ENCODE peak calls at places on chromosomes 11 and 22, in four cellular contexts. C is mucosa of gallbladder, Q is left colon, I is pons. R is an unnamed sample.

GRCh38 chr11:86934263-86934932 is 20.8 kb downstream of the FZD4 start:
- DNase-seq in Q (no peak), I (no peak), C (no peak), R (no peak)

GRCh38 chr11:13038366-13038765 is 29.2 kb downstream of the RASSF10 start:
- DNase-seq in Q (no peak), C (no peak), I (no peak), R (no peak)

GRCh38 chr11:44221486-44221885 is 88.5 kb downstream of the ALX4 start:
- DNase-seq in I (no peak), Q (no peak), C (no peak), R (no peak)

GRCh38 chr11:74754507-74755255 is 6.0 kb downstream of the RNF169 start:
- DNase-seq in C (no peak), I (no peak), Q (no peak), R (no peak)

GRCh38 chr11:6315811-6316425 is 4.4 kb downstream of the CAVIN3 start:
- DNase-seq in Q (peak), I (peak), C (peak), R (peak)

GRCh38 chr11:71997594-71997993 is 1.1 kb upstream of the IL18BP start:
- DNase-seq in C (no peak), I (no peak), Q (no peak), R (no peak)

GRCh38 chr11:47667135-47667534 is 24.8 kb upstream of the MTCH2 start:
- DNase-seq in C (no peak), Q (no peak), I (no peak), R (no peak)

GRCh38 chr11:63639195-63639832 is 25.1 kb upstream of the PLAAT3 start:
- DNase-seq in C (no peak), I (peak), Q (no peak), R (no peak)

GRCh38 chr11:45477588-45477987 is 187.8 kb downstream of the CHST1 start:
- DNase-seq in Q (no peak), C (no peak), I (no peak), R (no peak)

GRCh38 chr22:39522567-39523300 is 2.4 kb downstream of the ATF4 start:
- DNase-seq in C (no peak), I (peak), Q (peak), R (peak)

GRCh38 chr22:23909258-23909898 is 15.2 kb downstream of the MIF start:
- DNase-seq in Q (no peak), C (no peak), I (no peak), R (no peak)

GRCh38 chr11:85875505-85875904 is 20.3 kb downstream of the CCDC83 start:
- DNase-seq in C (no peak), Q (no peak), I (no peak), R (no peak)

GRCh38 chr11:71489311-71490043 is 36.5 kb downstream of the NADSYN1 start:
- DNase-seq in I (no peak), Q (no peak), C (no peak), R (no peak)

GRCh38 chr11:72844356-72844755 is 30.1 kb downstream of the ATG16L2 start:
- DNase-seq in Q (no peak), I (no peak), C (peak), R (no peak)

GRCh38 chr11:33687733-33688479 is 12.7 kb downstream of the C11orf91 start:
- DNase-seq in C (peak), I (peak), Q (no peak), R (peak)

GRCh38 chr11:126312903-126313460 is 9.1 kb downstream of the DCPS start:
- DNase-seq in C (no peak), I (no peak), Q (peak), R (no peak)

GRCh38 chr22:30648825-30649224 is 13.2 kb downstream of the SLC35E4 start:
- DNase-seq in C (no peak), I (no peak), Q (no peak), R (no peak)

GRCh38 chr11:2120359-2121100 is 18.7 kb downstream of the IGF2 start:
- DNase-seq in Q (no peak), I (no peak), C (no peak), R (no peak)

GRCh38 chr22:36330655-36331305 is 57.0 kb downstream of the MYH9 start:
- DNase-seq in C (no peak), I (no peak), Q (no peak), R (peak)

GRCh38 chr11:40819230-40819629 is 640.2 kb downstream of the LRRC4C start:
- DNase-seq in C (no peak), I (no peak), Q (no peak), R (no peak)

GRCh38 chr11:75246673-75247350 is 6.2 kb downstream of the TPBGL start:
- DNase-seq in I (no peak), Q (peak), C (no peak), R (no peak)

GRCh38 chr22:23109441-23109978 is 32.3 kb downstream of the RSPH14 start:
- DNase-seq in I (no peak), C (no peak), Q (no peak), R (no peak)

GRCh38 chr11:84901986-84902385 is 725.2 kb downstream of the DLG2 start:
- DNase-seq in I (peak), Q (no peak), C (no peak), R (no peak)

GRCh38 chr11:70913715-70914231 is 338.6 kb downstream of the SHANK2 start:
- DNase-seq in C (no peak), Q (peak), I (peak), R (no peak)

GRCh38 chr11:82858133-82858532 is 42.1 kb downstream of the PRCP start:
- DNase-seq in C (no peak), Q (no peak), I (no peak), R (no peak)

GRCh38 chr11:65355776-65356393 is 1.3 kb downstream of the TIGD3 start:
- DNase-seq in C (peak), Q (peak), I (no peak), R (peak)

GRCh38 chr22:40196628-40197027 is 18.9 kb downstream of the TNRC6B start:
- DNase-seq in I (no peak), Q (no peak), C (no peak), R (no peak)

GRCh38 chr11:68632802-68633201 is 51.5 kb upstream of the GAL start:
- DNase-seq in Q (peak), C (no peak), I (no peak), R (peak)

GRCh38 chr11:2136209-2136951 is 2.8 kb downstream of the IGF2 start:
- DNase-seq in I (no peak), C (no peak), Q (no peak), R (no peak)

GRCh38 chr11:111540921-111541208 is 345 bp downstream of the LAYN start:
- DNase-seq in C (no peak), I (no peak), Q (no peak), R (no peak)

GRCh38 chr11:11400635-11401232 is 47.7 kb upstream of the CSNK2A3 start:
- DNase-seq in C (no peak), I (no peak), Q (no peak), R (no peak)

GRCh38 chr11:57778318-57779037 is 16.9 kb downstream of the CTNND1 start:
- DNase-seq in Q (peak), C (peak), I (peak), R (peak)

GRCh38 chr22:40031766-40032470 is 37.2 kb downstream of the FAM83F start:
- DNase-seq in Q (no peak), C (no peak), I (no peak), R (no peak)

GRCh38 chr11:22466809-22467208 is 128.6 kb downstream of the SLC17A6 start:
- DNase-seq in I (no peak), C (no peak), Q (no peak), R (no peak)